ENCODE peak calls at places on chromosomes 3 and 15, in ten cellular contexts. One of them, this sample, is unnamed.

GRCh38 chr3:34296779-34297178 is 498.3 kb downstream of the PDCD6IP start:
- DNase-seq in suprapubic skin: no peak
- DNase-seq in HepG2: no peak
- DNase-seq in gastrocnemius medialis: no peak
- DNase-seq in Peyer's patch: no peak
- DNase-seq in body of pancreas: no peak
- DNase-seq in adrenal gland: no peak
- DNase-seq in NB4: no peak
- DNase-seq in ovary: no peak
- DNase-seq in lower leg skin: no peak
- DNase-seq in this sample: no peak

GRCh38 chr3:114861666-114862065 is 285.4 kb downstream of the ZBTB20 start:
- DNase-seq in body of pancreas: no peak
- DNase-seq in adrenal gland: no peak
- DNase-seq in lower leg skin: no peak
- DNase-seq in NB4: no peak
- DNase-seq in HepG2: no peak
- DNase-seq in ovary: no peak
- DNase-seq in suprapubic skin: no peak
- DNase-seq in gastrocnemius medialis: no peak
- DNase-seq in Peyer's patch: no peak
- DNase-seq in this sample: no peak

GRCh38 chr3:61545716-61546115 is 15.7 kb upstream of the PTPRG start:
- DNase-seq in Peyer's patch: no peak
- DNase-seq in gastrocnemius medialis: no peak
- DNase-seq in ovary: no peak
- DNase-seq in HepG2: no peak
- DNase-seq in body of pancreas: no peak
- DNase-seq in adrenal gland: no peak
- DNase-seq in NB4: no peak
- DNase-seq in lower leg skin: no peak
- DNase-seq in suprapubic skin: no peak
- DNase-seq in this sample: no peak

GRCh38 chr3:30286811-30287210 is 319.6 kb upstream of the TGFBR2 start:
- DNase-seq in lower leg skin: no peak
- DNase-seq in body of pancreas: no peak
- DNase-seq in gastrocnemius medialis: no peak
- DNase-seq in HepG2: no peak
- DNase-seq in adrenal gland: no peak
- DNase-seq in ovary: no peak
- DNase-seq in NB4: no peak
- DNase-seq in Peyer's patch: no peak
- DNase-seq in suprapubic skin: no peak
- DNase-seq in this sample: no peak

GRCh38 chr3:47421741-47422649 is 41.2 kb downstream of the PTPN23 start:
- DNase-seq in Peyer's patch: no peak
- DNase-seq in NB4: peak
- DNase-seq in adrenal gland: peak
- DNase-seq in gastrocnemius medialis: peak
- DNase-seq in lower leg skin: no peak
- DNase-seq in ovary: no peak
- DNase-seq in body of pancreas: peak
- DNase-seq in HepG2: no peak
- DNase-seq in suprapubic skin: peak
- DNase-seq in this sample: no peak

GRCh38 chr15:100439566-100439965 is 89.2 kb downstream of the CERS3 start:
- DNase-seq in suprapubic skin: no peak
- DNase-seq in Peyer's patch: no peak
- DNase-seq in gastrocnemius medialis: no peak
- DNase-seq in NB4: no peak
- DNase-seq in HepG2: no peak
- DNase-seq in ovary: no peak
- DNase-seq in body of pancreas: no peak
- DNase-seq in adrenal gland: no peak
- DNase-seq in lower leg skin: no peak
- DNase-seq in this sample: no peak

GRCh38 chr3:32203854-32204253 is 34.6 kb upstream of the CMTM8 start:
- DNase-seq in gastrocnemius medialis: no peak
- DNase-seq in lower leg skin: no peak
- DNase-seq in adrenal gland: peak
- DNase-seq in Peyer's patch: no peak
- DNase-seq in NB4: no peak
- DNase-seq in body of pancreas: no peak
- DNase-seq in ovary: no peak
- DNase-seq in HepG2: no peak
- DNase-seq in suprapubic skin: no peak
- DNase-seq in this sample: no peak

GRCh38 chr3:139111392-139112229 is 66.9 kb upstream of the PRR23C start:
- DNase-seq in body of pancreas: peak
- DNase-seq in NB4: peak
- DNase-seq in Peyer's patch: peak
- DNase-seq in lower leg skin: peak
- DNase-seq in HepG2: peak
- DNase-seq in adrenal gland: peak
- DNase-seq in gastrocnemius medialis: peak
- DNase-seq in suprapubic skin: peak
- DNase-seq in ovary: peak
- DNase-seq in this sample: peak

GRCh38 chr3:67706934-67707333 is 52.5 kb upstream of the SUCLG2 start:
- DNase-seq in suprapubic skin: no peak
- DNase-seq in lower leg skin: no peak
- DNase-seq in gastrocnemius medialis: no peak
- DNase-seq in NB4: no peak
- DNase-seq in Peyer's patch: no peak
- DNase-seq in HepG2: peak
- DNase-seq in body of pancreas: no peak
- DNase-seq in adrenal gland: no peak
- DNase-seq in ovary: no peak
- DNase-seq in this sample: no peak

DNA sequence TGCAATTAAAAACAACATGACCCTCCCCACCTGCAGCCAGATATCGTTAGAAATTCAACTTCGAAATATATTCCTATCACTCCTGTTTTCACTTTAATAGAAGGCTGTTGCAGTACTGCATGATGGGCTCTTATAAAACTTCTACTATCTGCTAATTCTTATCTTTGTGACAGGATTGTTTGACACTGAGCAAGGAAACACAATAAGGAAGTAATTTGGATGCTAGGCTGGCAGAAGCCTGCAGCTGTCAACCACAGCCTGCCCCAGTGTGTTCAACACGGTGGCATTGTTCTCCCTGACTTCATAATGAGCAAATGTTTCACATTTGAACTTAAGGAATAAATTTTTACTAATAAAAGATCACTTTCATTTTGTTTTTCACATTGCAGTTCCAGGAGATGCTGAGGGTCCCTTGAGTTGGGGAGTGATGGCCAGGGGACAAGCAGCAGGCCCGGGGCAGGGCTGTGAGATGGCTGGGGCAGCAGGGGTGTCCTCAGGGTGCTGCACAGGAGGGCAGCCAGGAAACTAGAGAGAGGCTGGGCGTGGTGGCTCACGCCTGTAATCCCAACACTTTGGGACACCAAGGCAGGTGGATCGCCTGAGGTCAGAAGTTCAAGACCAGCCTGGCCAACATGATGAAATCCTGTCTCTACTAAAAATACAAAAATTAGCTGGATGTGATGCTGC is 64.8 kb upstream of the SEC61A1 start:
- DNase-seq in adrenal gland: no peak
- DNase-seq in gastrocnemius medialis: no peak
- DNase-seq in NB4: no peak
- DNase-seq in ovary: no peak
- DNase-seq in Peyer's patch: no peak
- DNase-seq in HepG2: no peak
- DNase-seq in body of pancreas: no peak
- DNase-seq in lower leg skin: no peak
- DNase-seq in suprapubic skin: no peak
- DNase-seq in this sample: no peak
- TF ChIP-seq POLR2A in adrenal gland: no peak
- TF ChIP-seq POLR2A in gastrocnemius medialis: no peak
- TF ChIP-seq POLR2A in NB4: no peak
- TF ChIP-seq POLR2A in ovary: no peak
- TF ChIP-seq POLR2A in Peyer's patch: no peak
- TF ChIP-seq POLR2A in HepG2: no peak
- TF ChIP-seq POLR2A in body of pancreas: no peak
- TF ChIP-seq POLR2A in lower leg skin: no peak
- TF ChIP-seq POLR2A in suprapubic skin: no peak
- TF ChIP-seq POLR2A in this sample: no peak

DNA sequence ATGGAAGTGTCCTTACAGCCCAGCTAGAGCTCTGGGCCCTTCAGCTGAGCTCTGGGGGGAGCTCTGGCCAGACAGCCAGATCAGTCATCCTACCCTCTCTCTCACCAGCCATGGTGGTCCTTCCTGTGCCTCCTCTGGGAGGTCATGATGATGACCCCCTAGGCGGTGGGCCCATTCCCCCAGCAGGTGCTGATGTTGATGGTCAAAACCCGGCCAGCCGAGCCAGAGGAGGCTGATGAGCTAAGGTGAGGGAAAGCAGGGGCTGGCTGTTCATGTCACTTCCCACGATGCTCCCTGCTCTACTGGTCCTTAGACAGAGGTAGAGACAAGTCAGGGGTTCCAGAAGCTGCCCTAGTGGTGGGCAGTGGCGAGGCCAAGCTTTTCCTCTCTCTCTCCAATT is 35.0 kb downstream of the GRAMD2A start:
- DNase-seq in adrenal gland: no peak
- DNase-seq in gastrocnemius medialis: no peak
- DNase-seq in lower leg skin: no peak
- DNase-seq in body of pancreas: no peak
- DNase-seq in NB4: no peak
- DNase-seq in Peyer's patch: no peak
- DNase-seq in ovary: no peak
- DNase-seq in suprapubic skin: no peak
- DNase-seq in HepG2: no peak
- DNase-seq in this sample: no peak
- TF ChIP-seq CTCF in adrenal gland: no peak
- TF ChIP-seq CTCF in gastrocnemius medialis: no peak
- TF ChIP-seq CTCF in lower leg skin: no peak
- TF ChIP-seq CTCF in body of pancreas: no peak
- TF ChIP-seq CTCF in NB4: no peak
- TF ChIP-seq CTCF in Peyer's patch: no peak
- TF ChIP-seq CTCF in ovary: no peak
- TF ChIP-seq CTCF in suprapubic skin: no peak
- TF ChIP-seq CTCF in HepG2: no peak
- TF ChIP-seq CTCF in this sample: no peak

GRCh38 chr3:9385209-9385936 is 12.0 kb upstream of the SETD5 start:
- DNase-seq in lower leg skin: no peak
- DNase-seq in gastrocnemius medialis: no peak
- DNase-seq in ovary: no peak
- DNase-seq in adrenal gland: no peak
- DNase-seq in HepG2: no peak
- DNase-seq in suprapubic skin: no peak
- DNase-seq in body of pancreas: no peak
- DNase-seq in NB4: no peak
- DNase-seq in Peyer's patch: no peak
- DNase-seq in this sample: no peak
- TF ChIP-seq POLR2A in lower leg skin: no peak
- TF ChIP-seq POLR2A in gastrocnemius medialis: no peak
- TF ChIP-seq POLR2A in ovary: no peak
- TF ChIP-seq POLR2A in adrenal gland: no peak
- TF ChIP-seq POLR2A in HepG2: no peak
- TF ChIP-seq POLR2A in suprapubic skin: no peak
- TF ChIP-seq POLR2A in body of pancreas: no peak
- TF ChIP-seq POLR2A in NB4: no peak
- TF ChIP-seq POLR2A in Peyer's patch: no peak
- TF ChIP-seq POLR2A in this sample: no peak

GRCh38 chr3:9014189-9014588 is 50.9 kb upstream of the RAD18 start:
- DNase-seq in gastrocnemius medialis: no peak
- DNase-seq in Peyer's patch: no peak
- DNase-seq in NB4: no peak
- DNase-seq in HepG2: no peak
- DNase-seq in adrenal gland: no peak
- DNase-seq in suprapubic skin: no peak
- DNase-seq in lower leg skin: no peak
- DNase-seq in ovary: no peak
- DNase-seq in body of pancreas: no peak
- DNase-seq in this sample: no peak
- TF ChIP-seq CTCF in gastrocnemius medialis: no peak
- TF ChIP-seq CTCF in Peyer's patch: no peak
- TF ChIP-seq CTCF in NB4: no peak
- TF ChIP-seq CTCF in HepG2: peak
- TF ChIP-seq CTCF in adrenal gland: no peak
- TF ChIP-seq CTCF in suprapubic skin: no peak
- TF ChIP-seq CTCF in lower leg skin: no peak
- TF ChIP-seq CTCF in ovary: no peak
- TF ChIP-seq CTCF in body of pancreas: no peak
- TF ChIP-seq CTCF in this sample: no peak

DNA sequence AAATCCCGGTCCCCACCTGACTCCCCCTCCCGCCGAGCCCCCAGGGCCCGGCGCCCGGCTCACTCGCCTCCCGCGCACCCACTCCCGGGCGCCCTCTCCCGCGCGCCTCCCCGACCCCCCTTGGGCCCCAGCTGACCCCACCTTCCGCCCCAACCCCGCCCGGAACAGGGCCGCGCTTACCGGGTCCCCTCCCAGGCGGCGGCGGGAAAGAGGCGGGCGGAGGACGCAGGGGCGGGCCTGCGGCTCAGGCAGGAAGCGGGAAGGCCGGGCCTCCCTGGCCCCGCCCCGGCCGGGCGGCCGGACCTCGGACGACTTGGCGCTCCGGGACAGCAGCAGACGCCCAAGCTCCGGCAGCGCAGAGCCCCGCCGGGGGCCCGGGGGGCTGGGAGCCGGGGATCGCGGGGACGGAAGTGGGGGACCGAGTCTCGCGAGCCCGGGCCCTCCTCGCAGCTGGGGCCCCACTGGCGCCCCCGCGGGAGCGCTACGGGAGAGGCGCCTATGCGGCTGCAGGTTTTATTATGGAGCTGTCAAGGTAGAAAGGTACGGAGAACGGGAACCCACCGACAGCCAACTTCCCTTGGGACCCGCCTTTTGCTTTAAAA is at the start of gene SLC41A3:
- DNase-seq in NB4: peak
- DNase-seq in ovary: peak
- DNase-seq in HepG2: peak
- DNase-seq in body of pancreas: peak
- DNase-seq in Peyer's patch: peak
- DNase-seq in lower leg skin: peak
- DNase-seq in suprapubic skin: peak
- DNase-seq in gastrocnemius medialis: peak
- DNase-seq in adrenal gland: peak
- DNase-seq in this sample: peak
- TF ChIP-seq POLR2A in NB4: peak
- TF ChIP-seq POLR2A in ovary: peak
- TF ChIP-seq POLR2A in HepG2: no peak
- TF ChIP-seq POLR2A in body of pancreas: peak
- TF ChIP-seq POLR2A in Peyer's patch: peak
- TF ChIP-seq POLR2A in lower leg skin: no peak
- TF ChIP-seq POLR2A in suprapubic skin: no peak
- TF ChIP-seq POLR2A in gastrocnemius medialis: peak
- TF ChIP-seq POLR2A in adrenal gland: peak
- TF ChIP-seq POLR2A in this sample: no peak

DNA sequence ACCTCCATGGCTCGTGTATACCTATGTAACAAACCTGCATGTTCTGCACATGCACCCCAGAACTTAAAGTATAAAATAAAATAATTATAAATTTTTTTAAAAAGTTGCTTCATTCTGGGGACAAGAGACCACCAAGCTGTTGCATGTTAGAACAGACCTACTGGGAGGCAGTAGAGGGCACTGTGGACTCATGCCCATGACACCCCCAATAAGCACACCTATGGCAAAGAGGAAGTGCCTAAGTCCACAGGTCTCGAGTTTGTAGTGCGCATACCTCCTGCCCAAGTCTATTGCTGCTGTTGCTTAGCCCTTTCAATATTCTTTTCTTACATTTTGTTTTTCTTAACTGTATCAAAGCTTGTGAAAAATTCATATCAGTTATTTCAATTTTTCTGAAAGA is 267.9 kb upstream of the THBS1 start:
- DNase-seq in HepG2: peak
- DNase-seq in gastrocnemius medialis: no peak
- DNase-seq in lower leg skin: no peak
- DNase-seq in adrenal gland: peak
- DNase-seq in Peyer's patch: peak
- DNase-seq in NB4: peak
- DNase-seq in body of pancreas: no peak
- DNase-seq in suprapubic skin: no peak
- DNase-seq in ovary: no peak
- DNase-seq in this sample: no peak
- TF ChIP-seq CTCF in HepG2: peak
- TF ChIP-seq CTCF in gastrocnemius medialis: no peak
- TF ChIP-seq CTCF in lower leg skin: no peak
- TF ChIP-seq CTCF in adrenal gland: no peak
- TF ChIP-seq CTCF in Peyer's patch: peak
- TF ChIP-seq CTCF in NB4: peak
- TF ChIP-seq CTCF in body of pancreas: no peak
- TF ChIP-seq CTCF in suprapubic skin: no peak
- TF ChIP-seq CTCF in ovary: no peak
- TF ChIP-seq CTCF in this sample: peak